ENCODE peak calls at places on chromosomes 16 and 17, in four cellular contexts. F, X, P and T are unnamed samples.

GRCh38 chr16:49474741-49475140 is 101.1 kb downstream of the C16orf78 start:
- DNase-seq in F (no peak), X (no peak), P (no peak), T (no peak)

GRCh38 chr17:39508987-39509386 is 47.7 kb downstream of the CDK12 start:
- DNase-seq in F (no peak), X (no peak), P (no peak), T (no peak)

GRCh38 chr17:2056221-2057129 is 1.6 kb downstream of the HIC1 start:
- DNase-seq in F (no peak), X (no peak), P (no peak), T (no peak)

GRCh38 chr17:31579265-31579664 is 187.8 kb downstream of the RAB11FIP4 start:
- DNase-seq in F (no peak), X (no peak), P (no peak), T (no peak)

GRCh38 chr16:73031155-73031866 is 16.6 kb downstream of the ZFHX3 start:
- DNase-seq in F (no peak), X (no peak), P (no peak), T (no peak)

GRCh38 chr17:62703776-62704380 is 76.4 kb downstream of the MRC2 start:
- DNase-seq in F (no peak), X (peak), P (no peak), T (no peak)

GRCh38 chr17:51852603-51853002 is 305.9 kb downstream of the CA10 start:
- DNase-seq in F (no peak), X (no peak), P (no peak), T (no peak)

GRCh38 chr17:9402590-9403199 is 172.9 kb downstream of the STX8 start:
- DNase-seq in F (no peak), X (no peak), P (peak), T (peak)

GRCh38 chr16:47395733-47396503 is 64.9 kb downstream of the ITFG1 start:
- DNase-seq in F (no peak), X (no peak), P (no peak), T (no peak)

GRCh38 chr17:7589891-7590611 is at the start of gene SOX15:
- DNase-seq in F (no peak), X (no peak), P (no peak), T (no peak)

GRCh38 chr16:58018803-58019202 is 6.8 kb upstream of the MMP15 start:
- DNase-seq in F (no peak), X (no peak), P (no peak), T (no peak)

GRCh38 chr16:30016555-30017276 is 5.9 kb upstream of the DOC2A start:
- DNase-seq in F (no peak), X (no peak), P (no peak), T (no peak)

GRCh38 chr16:29809850-29810698 is 1.9 kb upstream of the PRRT2 start:
- DNase-seq in F (no peak), X (no peak), P (no peak), T (no peak)

DNA sequence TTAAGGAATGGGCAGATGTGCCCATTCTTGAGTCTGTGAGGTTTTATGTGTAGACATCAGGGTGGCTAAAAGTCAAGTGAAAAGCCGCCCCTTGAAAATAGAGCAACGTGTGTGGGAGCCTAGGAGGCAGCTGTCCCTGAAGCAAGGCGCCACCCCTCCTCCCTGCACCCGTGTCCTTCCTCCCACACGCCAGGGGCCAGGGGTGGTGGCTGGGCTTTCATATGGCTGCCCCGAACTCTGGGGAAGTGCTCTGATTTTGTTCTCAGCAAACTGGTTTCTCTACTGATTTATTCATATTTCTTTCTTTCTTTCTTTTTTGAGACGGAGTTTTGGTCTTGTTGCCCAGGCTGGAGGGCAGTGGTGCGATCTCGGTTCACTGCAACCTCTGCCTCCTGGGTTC is 4.7 kb downstream of the ZNF750 start:
- DNase-seq in F (no peak), X (no peak), P (no peak), T (no peak)
- TF ChIP-seq EGR1 in F (no peak), X (no peak), P (no peak), T (no peak)

DNA sequence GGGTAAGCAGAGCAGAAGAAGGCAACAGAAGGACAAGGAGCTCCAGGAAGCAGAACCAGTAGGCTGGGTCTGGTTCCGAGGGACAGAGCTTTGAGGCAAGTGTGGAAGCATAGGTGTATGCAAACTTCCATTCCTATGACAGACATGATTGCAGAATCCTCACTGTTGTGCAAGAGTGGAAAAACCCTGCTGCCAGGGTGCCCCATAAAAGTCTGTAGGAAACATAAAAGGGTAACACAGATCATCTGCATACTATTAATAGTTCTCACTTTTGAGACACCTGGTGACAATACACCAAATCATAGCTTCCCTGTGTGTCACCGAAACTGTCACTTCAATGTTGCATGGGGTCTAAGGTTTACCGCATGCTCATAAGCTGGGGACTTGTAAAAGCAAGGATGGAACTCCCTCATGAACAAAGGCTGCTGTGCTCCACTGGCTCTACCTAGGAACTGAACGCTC is 39.7 kb downstream of the ARHGAP17 start:
- DNase-seq in F (peak), X (no peak), P (no peak), T (no peak)
- TF ChIP-seq EGR1 in F (no peak), X (no peak), P (no peak), T (no peak)

DNA sequence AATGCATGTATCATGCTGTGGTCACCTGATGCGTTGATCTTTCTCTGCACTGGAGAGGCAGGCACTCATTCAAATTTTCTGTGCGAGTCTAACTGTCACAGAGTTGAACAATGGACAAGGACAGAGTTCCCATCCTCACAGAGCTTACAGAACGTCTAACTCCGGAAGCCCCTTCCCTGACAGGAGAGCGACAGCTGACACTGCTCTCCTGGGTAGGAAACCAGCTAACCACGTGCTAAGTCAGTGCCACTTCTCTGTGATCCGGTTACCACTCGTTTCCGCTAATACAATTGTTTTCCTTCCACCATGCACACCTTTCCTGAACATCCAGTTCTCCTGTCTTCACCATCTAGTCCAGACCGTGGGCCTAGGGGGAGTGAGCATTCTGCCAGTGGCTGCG is 11.3 kb downstream of the KLHDC4 start:
- DNase-seq in F (no peak), X (no peak), P (no peak), T (no peak)
- TF ChIP-seq EGR1 in F (no peak), X (no peak), P (no peak), T (no peak)

DNA sequence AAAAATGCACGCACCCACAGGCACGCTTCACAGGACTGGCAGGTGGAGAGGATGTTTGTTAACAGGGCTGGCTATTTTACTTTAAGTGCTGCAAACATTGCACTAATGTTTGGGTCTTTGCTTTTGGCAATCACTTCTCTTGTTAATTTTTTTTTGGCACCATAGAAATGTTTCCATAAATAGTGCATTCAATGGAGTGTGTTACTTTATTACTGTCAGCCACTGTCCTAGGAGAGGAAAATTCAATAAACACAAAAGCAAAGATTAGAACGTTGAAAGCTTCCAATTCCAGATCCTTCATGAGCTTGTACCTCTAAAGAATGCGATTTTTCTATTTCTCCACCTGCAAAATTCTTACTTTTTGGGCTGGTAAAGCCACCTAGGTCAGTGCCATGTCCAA is 743.5 kb downstream of the WWOX start:
- DNase-seq in F (no peak), X (no peak), P (no peak), T (no peak)
- TF ChIP-seq EGR1 in F (no peak), X (no peak), P (no peak), T (no peak)

GRCh38 chr16:89216315-89217137 is 977 bp upstream of the ZNF778 start:
- DNase-seq in F (peak), X (peak), P (no peak), T (peak)

GRCh38 chr16:89219365-89219764 is 1.9 kb downstream of the ZNF778 start:
- DNase-seq in F (no peak), X (peak), P (no peak), T (no peak)

GRCh38 chr16:89217138-89217387 is 440 bp upstream of the ZNF778 start:
- DNase-seq in F (no peak), X (no peak), P (no peak), T (no peak)

GRCh38 chr16:89221604-89222003 is 4.1 kb downstream of the ZNF778 start:
- DNase-seq in F (no peak), X (no peak), P (no peak), T (no peak)

DNA sequence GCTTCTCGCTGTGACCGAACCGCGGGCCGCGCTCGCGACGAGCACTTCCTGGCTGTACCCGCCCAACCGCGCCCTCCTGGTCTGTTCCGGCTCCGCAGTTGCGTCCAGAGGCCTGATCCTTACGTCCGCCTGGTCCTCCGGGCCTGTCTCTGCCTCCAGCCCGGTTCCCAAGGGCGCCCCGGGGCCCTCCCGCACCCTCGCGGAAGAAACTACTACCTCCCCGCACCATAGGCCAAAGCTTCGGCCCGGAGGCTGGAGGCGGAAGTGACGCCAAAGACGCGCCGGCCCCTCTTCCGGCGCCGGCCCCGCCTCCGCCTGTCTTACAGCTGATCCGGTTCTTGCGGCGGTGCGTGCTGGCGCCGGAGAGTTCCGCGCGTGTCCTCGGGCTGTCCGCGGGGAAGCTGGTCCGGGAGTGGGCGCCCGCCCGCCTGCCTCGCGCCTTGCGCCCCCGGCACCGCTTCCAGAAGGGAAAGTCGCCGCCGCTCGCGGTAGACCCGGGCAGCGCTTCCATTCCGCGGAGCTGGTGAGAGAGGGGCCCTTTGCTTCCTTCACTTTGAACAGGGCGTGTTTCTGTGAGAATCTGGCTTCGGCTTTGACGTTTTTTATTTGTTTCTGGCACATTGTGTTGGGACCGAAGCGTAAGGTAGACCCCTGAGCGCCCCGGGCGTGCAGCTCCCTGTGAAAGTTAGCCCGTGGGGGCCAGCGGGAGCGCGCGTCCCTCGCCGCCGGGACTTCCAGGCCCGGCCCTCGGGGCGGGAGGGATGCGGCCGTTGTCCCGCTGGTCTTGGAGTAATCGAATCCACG is at the start of gene ZNF778:
- DNase-seq in F (peak), X (peak), P (no peak), T (peak)
- TF ChIP-seq EGR1 in F (no peak), X (peak), P (peak), T (peak)

GRCh38 chr17:78380370-78380769 is 1.9 kb downstream of the PGS1 start:
- DNase-seq in F (no peak), X (no peak), P (no peak), T (no peak)

GRCh38 chr17:78376161-78376560 is 2.3 kb upstream of the PGS1 start:
- DNase-seq in F (no peak), X (no peak), P (no peak), T (no peak)

GRCh38 chr17:78377858-78378224 is 608 bp upstream of the PGS1 start:
- DNase-seq in F (no peak), X (no peak), P (no peak), T (no peak)

GRCh38 chr17:78379134-78379497 is 667 bp downstream of the PGS1 start:
- DNase-seq in F (no peak), X (no peak), P (no peak), T (no peak)

GRCh38 chr17:78378225-78379133 is at the start of gene PGS1:
- DNase-seq in F (no peak), X (peak), P (no peak), T (peak)
- TF ChIP-seq EGR1 in F (no peak), X (no peak), P (peak), T (peak)

DNA sequence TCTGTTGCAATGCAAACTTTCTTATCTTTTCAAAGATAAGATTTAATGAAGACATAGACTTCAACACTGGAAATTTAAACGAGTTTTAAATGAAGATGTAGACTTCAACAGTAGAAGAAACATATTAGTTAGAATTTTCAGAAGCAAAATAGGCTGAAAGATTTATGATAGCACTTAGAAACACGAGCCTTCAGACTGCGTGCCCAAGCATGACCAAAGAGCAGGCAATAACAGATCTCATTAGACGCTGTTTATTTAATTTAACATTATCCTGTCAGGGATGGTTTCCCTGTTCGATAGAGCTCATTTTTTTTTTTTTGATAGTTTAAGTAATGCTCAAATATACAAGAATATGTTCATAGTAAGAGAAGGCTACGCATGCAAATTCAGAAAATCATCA is 604.7 kb upstream of the SOX9 start:
- DNase-seq in F (no peak), X (no peak), P (no peak), T (no peak)
- TF ChIP-seq EGR1 in F (no peak), X (no peak), P (no peak), T (no peak)

GRCh38 chr16:25109643-25110042 is 1.9 kb upstream of the LCMT1 start:
- DNase-seq in F (no peak), X (no peak), P (no peak), T (peak)
- TF ChIP-seq EGR1 in F (no peak), X (no peak), P (no peak), T (no peak)

GRCh38 chr17:65013613-65014391 is 42.7 kb downstream of the GNA13 start:
- DNase-seq in F (no peak), X (no peak), P (no peak), T (peak)
- TF ChIP-seq EGR1 in F (no peak), X (no peak), P (no peak), T (no peak)

GRCh38 chr16:81638286-81638945 is 140.7 kb upstream of the PLCG2 start:
- DNase-seq in F (no peak), X (peak), P (no peak), T (no peak)
- TF ChIP-seq EGR1 in F (no peak), X (no peak), P (no peak), T (no peak)